ENCODE peak calls at places on chromosomes 1 and 21, in six cellular contexts. G is neuronal stem cell, T is IMR-90, M is mesenchymal stem cell, F is H1, V is trophoblast cell. B is an unnamed sample. For H3K4me1, the result is how much of the 10 kb centered on the place peaks cover.

GRCh38 chr21:28227881-28228623 is 764.6 kb downstream of the LTN1 start:
- DNase-seq in T (peak), F (no peak), M (peak), G (no peak), V (no peak), B (no peak)

GRCh38 chr1:23810818-23811420 is 10.4 kb upstream of the GALE start:
- DNase-seq in V (peak), F (no peak), M (peak), T (peak), G (peak), B (peak)

GRCh38 chr1:55926906-55927471 is 652.4 kb downstream of the PLPP3 start:
- DNase-seq in G (no peak), V (no peak), M (no peak), T (no peak), F (no peak), B (no peak)

GRCh38 chr1:4699724-4700301 is 45.4 kb downstream of the AJAP1 start:
- DNase-seq in T (no peak), M (no peak), F (no peak), G (no peak), V (no peak), B (no peak)

GRCh38 chr1:51719146-51719545 is 102.3 kb downstream of the OSBPL9 start:
- DNase-seq in M (no peak), V (no peak), F (no peak), G (no peak), T (no peak), B (no peak)

GRCh38 chr1:24233684-24234600 is 46.9 kb upstream of the IFNLR1 start:
- DNase-seq in F (no peak), M (no peak), G (no peak), T (peak), V (no peak), B (peak)

GRCh38 chr1:30099587-30099986 is 623.8 kb downstream of the MATN1 start:
- DNase-seq in G (no peak), T (no peak), F (no peak), V (no peak), M (no peak), B (no peak)

GRCh38 chr1:234902774-234903173 is 225.9 kb downstream of the TOMM20 start:
- DNase-seq in T (no peak), F (no peak), M (no peak), V (no peak), G (no peak), B (no peak)

GRCh38 chr1:24558902-24559791 is 3.3 kb downstream of the NCMAP start:
- DNase-seq in G (no peak), F (no peak), V (no peak), T (peak), M (peak), B (no peak)

GRCh38 chr1:20751462-20751990 is 19.0 kb upstream of the SH2D5 start:
- DNase-seq in F (no peak), V (no peak), T (no peak), G (no peak), M (no peak), B (no peak)

GRCh38 chr1:245561659-245562234 is 407.0 kb downstream of the KIF26B start:
- DNase-seq in M (no peak), F (no peak), T (no peak), V (no peak), G (no peak), B (no peak)

GRCh38 chr1:104795931-104796330 is 1046.2 kb downstream of the AMY1C start:
- DNase-seq in G (no peak), M (no peak), V (no peak), F (no peak), T (no peak), B (no peak)

GRCh38 chr1:154988053-154988954 is 5.1 kb upstream of the LENEP start:
- DNase-seq in T (no peak), G (no peak), F (no peak), M (no peak), V (no peak), B (no peak)

GRCh38 chr1:24189528-24189927 is 2.4 kb upstream of the IFNLR1 start:
- DNase-seq in G (no peak), M (no peak), F (no peak), V (no peak), T (no peak), B (no peak)

GRCh38 chr1:239899747-239900146 is 191.9 kb upstream of the FMN2 start:
- DNase-seq in V (peak), G (no peak), F (no peak), T (no peak), M (no peak), B (peak)

GRCh38 chr1:11790880-11791715 is 14.7 kb downstream of the MTHFR start:
- DNase-seq in G (no peak), V (peak), M (peak), T (peak), F (no peak), B (no peak)

GRCh38 chr1:54488831-54489626 is 59.0 kb upstream of the ACOT11 start:
- DNase-seq in G (peak), T (peak), M (peak), V (peak), F (peak), B (peak)

GRCh38 chr1:54489627-54490240 is 58.3 kb upstream of the ACOT11 start:
- DNase-seq in M (no peak), F (no peak), G (no peak), T (no peak), V (no peak), B (no peak)

GRCh38 chr1:54486864-54487263 is 61.2 kb upstream of the ACOT11 start:
- DNase-seq in V (no peak), M (no peak), F (no peak), G (no peak), T (no peak), B (no peak)

GRCh38 chr1:54487571-54488050 is 60.4 kb upstream of the ACOT11 start:
- DNase-seq in G (no peak), T (no peak), F (no peak), M (no peak), V (no peak), B (no peak)

DNA sequence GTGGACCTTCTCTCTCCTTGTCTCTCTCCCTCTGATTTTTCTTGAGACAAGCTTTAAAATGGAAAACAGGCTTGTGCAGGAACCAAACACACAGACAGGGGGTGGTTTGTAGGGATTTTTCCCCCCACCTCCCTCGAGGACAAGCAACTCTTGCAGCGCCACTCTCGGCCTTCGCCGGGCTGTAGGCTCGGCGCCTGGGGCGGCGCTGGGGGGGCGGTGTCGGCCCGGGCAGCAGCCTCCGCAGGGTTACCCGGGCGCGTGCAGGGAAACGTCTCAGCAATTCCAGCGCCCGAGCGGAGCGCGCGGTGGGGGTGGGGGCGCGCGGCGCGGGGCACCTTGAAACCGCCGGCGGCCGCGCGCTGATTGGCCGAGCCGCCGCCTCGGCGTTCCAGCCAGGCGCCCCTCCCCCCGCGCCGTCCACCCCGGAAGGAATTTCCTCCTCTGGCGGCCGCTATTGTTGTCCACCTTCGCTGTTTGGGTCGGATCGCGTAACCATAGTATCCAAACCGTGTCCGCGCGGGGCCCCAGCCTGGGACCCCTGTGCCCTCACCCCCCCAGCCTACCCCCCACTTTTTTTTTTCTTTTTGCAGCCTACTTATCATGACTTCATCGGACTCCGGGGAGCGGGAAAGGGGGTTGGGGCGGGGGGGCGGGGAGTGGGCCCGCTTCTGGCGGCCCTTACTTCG is 59.8 kb upstream of the ACOT11 start:
- DNase-seq in V (peak), M (peak), T (peak), F (peak), G (peak), B (peak)
- H2BK120ac ChIP-seq in V (peak), M (peak), T (peak), F (peak), G (peak), B (peak)

GRCh38 chr1:2444138-2444591 is 31.8 kb upstream of the PEX10 start:
- DNase-seq in G (no peak), V (no peak), M (no peak), T (no peak), F (no peak), B (no peak)
- H3K4me1 ChIP-seq in G (under half), V (under half), M (half or more), T (under half), F (under half), B (under half)

DNA sequence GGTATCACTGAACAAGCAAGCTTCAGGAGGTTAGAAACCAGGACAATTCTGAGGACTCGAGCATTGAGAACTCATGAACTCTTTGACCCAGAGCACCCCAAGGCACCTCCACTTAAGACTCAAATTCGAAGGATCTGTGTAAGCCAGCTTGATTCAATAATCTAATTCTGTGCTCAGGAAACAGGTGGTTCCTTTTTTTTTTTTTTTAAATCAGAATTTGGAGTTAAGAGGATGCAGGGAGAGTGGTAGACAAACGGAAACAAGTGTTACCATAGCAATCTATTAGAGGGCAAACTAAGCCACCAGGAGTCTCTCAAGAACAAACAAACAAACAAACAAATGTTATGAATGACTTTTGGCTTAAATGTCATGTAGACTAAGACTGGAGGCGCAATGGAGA is 53.8 kb upstream of the DPH5 start:
- DNase-seq in G (no peak), V (no peak), F (no peak), M (no peak), T (no peak), B (no peak)
- H3K4me3 ChIP-seq in G (no peak), V (no peak), F (no peak), M (no peak), T (no peak), B (no peak)

GRCh38 chr21:36471254-36471723 is 8.6 kb downstream of the CLDN14 start:
- DNase-seq in M (peak), G (no peak), T (peak), V (no peak), F (no peak), B (no peak)
- H2BK120ac ChIP-seq in M (no peak), G (no peak), T (no peak), V (no peak), F (no peak), B (no peak)